ENCODE peak calls at places on chromosomes 1 and 21, in eight cellular contexts. P is endothelial cell; Z is A172; L is NCI-H524; N is NB4; Q is stimulated activated CD4-positive, alpha-beta T cell treated with anti-CD3 and anti-CD28 coated beads, Interleukin-2, amount 100 ng/mL, for 24 hours; O is activated naive CD4-positive, alpha-beta T cell; C is CD8-positive, alpha-beta T cell. E is an unnamed sample.

GRCh38 chr1:72241397-72241796 is 40.9 kb downstream of the NEGR1 start:
- DNase-seq in P (no peak), Z (no peak), L (no peak), N (peak; percentile 2), Q (no peak), O (no peak), C (no peak), E (no peak)

GRCh38 chr1:106681939-106682522 is 374.4 kb upstream of the PRMT6 start:
- DNase-seq in P (no peak), Z (no peak), L (no peak), N (no peak), Q (no peak), O (no peak), C (no peak), E (no peak)

GRCh38 chr1:77642941-77643340 is 39.5 kb downstream of the ZZZ3 start:
- DNase-seq in P (no peak), Z (no peak), L (no peak), N (no peak), Q (no peak), O (no peak), C (no peak), E (no peak)

GRCh38 chr1:185929759-185930158 is 195.6 kb downstream of the HMCN1 start:
- DNase-seq in P (no peak), Z (no peak), L (no peak), N (no peak), Q (no peak), O (no peak), C (no peak), E (no peak)

GRCh38 chr1:114088392-114089299 is 65.0 kb downstream of the SYT6 start:
- DNase-seq in P (no peak), Z (no peak), L (no peak), N (peak; percentile 96), Q (no peak), O (no peak), C (no peak), E (no peak)

GRCh38 chr1:228142616-228143203 is 2.6 kb downstream of the GUK1 start:
- DNase-seq in P (no peak), Z (no peak), L (no peak), N (no peak), Q (no peak), O (no peak), C (no peak), E (no peak)

GRCh38 chr1:8232036-8232757 is 85.7 kb upstream of the SLC45A1 start:
- DNase-seq in P (no peak), Z (no peak), L (no peak), N (no peak), Q (no peak), O (no peak), C (no peak), E (no peak)

GRCh38 chr21:33028759-33029511 is 3.2 kb downstream of the OLIG2 start:
- DNase-seq in P (no peak), Z (no peak), L (no peak), N (no peak), Q (peak; percentile 52), O (no peak), C (peak; percentile 8), E (no peak)